ENCODE peak calls at places on chromosomes 16 and 17, in four cellular contexts. Z is GM13977, Y is activated B cell treated with CpG ODN at 0.5 μM for 24 hours, U is NCI-H1105 treated with DMSO at 0.1 percent for 48 hours. O is an unnamed sample.

GRCh38 chr17:64115871-64116534 is 13.9 kb downstream of the ERN1 start:
- DNase-seq in Z (no peak), Y (no peak), U (no peak), O (no peak)

GRCh38 chr17:60102632-60103047 is 23.9 kb upstream of the HEATR6 start:
- DNase-seq in Z (peak; percentile 33), Y (peak; percentile 48), U (no peak), O (peak; percentile 28)

GRCh38 chr16:898216-898615 is 72.6 kb downstream of the LMF1 start:
- DNase-seq in Z (no peak), Y (no peak), U (no peak), O (no peak)

GRCh38 chr16:8619671-8620370 is 1.7 kb upstream of the METTL22 start:
- DNase-seq in Z (no peak), Y (no peak), U (no peak), O (no peak)

GRCh38 chr16:19532601-19533000 is 8.9 kb downstream of the CCP110 start:
- DNase-seq in Z (no peak), Y (no peak), U (no peak), O (no peak)

GRCh38 chr17:50686494-50687199 is 21.1 kb downstream of the ANKRD40 start:
- DNase-seq in Z (no peak), Y (no peak), U (no peak), O (no peak)

GRCh38 chr17:29549169-29549935 is 17.5 kb downstream of the ABHD15 start:
- DNase-seq in Z (peak; percentile 73), Y (no peak), U (peak; percentile 16), O (no peak)

GRCh38 chr16:11034481-11034931 is 90.1 kb downstream of the CLEC16A start:
- DNase-seq in Z (no peak), Y (no peak), U (no peak), O (no peak)

GRCh38 chr17:40615295-40615988 is 32.2 kb downstream of the SMARCE1 start:
- DNase-seq in Z (peak; percentile 77), Y (peak; percentile 58), U (peak; percentile 14), O (peak; percentile 76)

GRCh38 chr16:87855852-87856715 is 13.2 kb downstream of the SLC7A5 start:
- DNase-seq in Z (peak; percentile 38), Y (no peak), U (no peak), O (no peak)

GRCh38 chr17:45332989-45333701 is 16.3 kb upstream of the MAP3K14 start:
- DNase-seq in Z (peak; percentile 61), Y (no peak), U (no peak), O (peak; percentile 64)

GRCh38 chr16:29900102-29900887 is at the start of gene ASPHD1:
- DNase-seq in Z (peak; percentile 93), Y (no peak), U (peak; percentile 46), O (peak; percentile 66)

GRCh38 chr16:14240216-14240843 is 169.2 kb downstream of the MRTFB start:
- DNase-seq in Z (no peak), Y (no peak), U (no peak), O (no peak)

GRCh38 chr16:57623251-57624043 is 5.0 kb upstream of the ADGRG1 start:
- DNase-seq in Z (no peak), Y (no peak), U (no peak), O (no peak)

GRCh38 chr17:29180051-29180787 is at the start of gene MYO18A:
- DNase-seq in Z (peak; percentile 97), Y (peak; percentile 80), U (peak; percentile 70), O (peak; percentile 86)

GRCh38 chr17:72940511-72940910 is 152.0 kb downstream of the SLC39A11 start:
- DNase-seq in Z (no peak), Y (no peak), U (no peak), O (no peak)

GRCh38 chr16:12147681-12148479 is 171.3 kb downstream of the SNX29 start:
- DNase-seq in Z (no peak), Y (no peak), U (no peak), O (no peak)

GRCh38 chr17:32350662-32351418 is 883 bp downstream of the ZNF207 start:
- DNase-seq in Z (peak; percentile 34), Y (no peak), U (peak; percentile 62), O (no peak)

O was measured in GM06990.